ENCODE peak calls at places on chromosomes 7 and 10, in four cellular contexts. U, P, Y and R are unnamed samples.

GRCh38 chr10:70255329-70256299 is 22.4 kb upstream of the PPA1 start:
- DNase-seq in U (no peak), P (no peak), Y (no peak), R (no peak)

GRCh38 chr10:98173258-98173657 is 38.8 kb downstream of the R3HCC1L start:
- DNase-seq in U (no peak), P (no peak), Y (no peak), R (no peak)

GRCh38 chr7:64630496-64630895 is 35.4 kb upstream of the ZNF107 start:
- DNase-seq in U (no peak), P (no peak), Y (no peak), R (no peak)

GRCh38 chr7:2792856-2793487 is 51.1 kb downstream of the GNA12 start:
- DNase-seq in U (no peak), P (no peak), Y (no peak), R (no peak)

GRCh38 chr10:91381562-91381923 is 28.6 kb upstream of the HECTD2 start:
- DNase-seq in U (no peak), P (no peak), Y (no peak), R (no peak)

GRCh38 chr10:109504401-109504800 is 418.9 kb downstream of the XPNPEP1 start:
- DNase-seq in U (no peak), P (no peak), Y (no peak), R (no peak)

GRCh38 chr7:108181073-108181985 is 51.2 kb upstream of the LAMB4 start:
- DNase-seq in U (peak), P (no peak), Y (no peak), R (peak)

GRCh38 chr7:139180700-139181311 is 50.2 kb upstream of the UBN2 start:
- DNase-seq in U (no peak), P (no peak), Y (no peak), R (no peak)

GRCh38 chr7:155338632-155339320 is 41.1 kb downstream of the INSIG1 start:
- DNase-seq in U (no peak), P (no peak), Y (no peak), R (no peak)

GRCh38 chr7:29328811-29329210 is 134.2 kb downstream of the CHN2 start:
- DNase-seq in U (no peak), P (no peak), Y (no peak), R (no peak)

GRCh38 chr7:13641699-13642098 is 347.8 kb downstream of the ETV1 start:
- DNase-seq in U (peak), P (peak), Y (no peak), R (no peak)

GRCh38 chr10:124886195-124886594 is 55.7 kb upstream of the ZRANB1 start:
- DNase-seq in U (no peak), P (no peak), Y (no peak), R (no peak)

GRCh38 chr10:19987931-19988330 is 171.7 kb downstream of the PLXDC2 start:
- DNase-seq in U (no peak), P (no peak), Y (no peak), R (no peak)

GRCh38 chr7:45890902-45891461 is 2.7 kb downstream of the IGFBP1 start:
- DNase-seq in U (no peak), P (no peak), Y (no peak), R (no peak)

GRCh38 chr10:60573342-60573741 is 183.7 kb upstream of the ANK3 start:
- DNase-seq in U (no peak), P (peak), Y (no peak), R (no peak)

GRCh38 chr10:28320799-28321198 is 17.9 kb upstream of the MPP7 start:
- DNase-seq in U (no peak), P (no peak), Y (no peak), R (no peak)

GRCh38 chr10:79071535-79071923 is 2.8 kb downstream of the ZMIZ1 start:
- DNase-seq in U (no peak), P (no peak), Y (no peak), R (no peak)

GRCh38 chr7:28017372-28017771 is 163.2 kb downstream of the JAZF1 start:
- DNase-seq in U (no peak), P (no peak), Y (no peak), R (no peak)

GRCh38 chr7:2495402-2496309 is 19.5 kb upstream of the GRIFIN start:
- DNase-seq in U (no peak), P (no peak), Y (no peak), R (no peak)

GRCh38 chr10:4120454-4120853 is 335.4 kb upstream of the KLF6 start:
- DNase-seq in U (no peak), P (no peak), Y (no peak), R (no peak)

GRCh38 chr10:6146921-6147320 is 55.8 kb upstream of the PFKFB3 start:
- DNase-seq in U (no peak), P (no peak), Y (no peak), R (no peak)

GRCh38 chr10:6151087-6151977 is 51.4 kb upstream of the PFKFB3 start:
- DNase-seq in U (no peak), P (no peak), Y (peak), R (peak)

GRCh38 chr10:6148251-6148691 is 54.5 kb upstream of the PFKFB3 start:
- DNase-seq in U (no peak), P (peak), Y (no peak), R (no peak)

GRCh38 chr10:6145979-6146432 is 56.7 kb upstream of the PFKFB3 start:
- DNase-seq in U (no peak), P (no peak), Y (no peak), R (no peak)

GRCh38 chr10:6148908-6149307 is 53.8 kb upstream of the PFKFB3 start:
- DNase-seq in U (no peak), P (no peak), Y (no peak), R (no peak)
- H3K4me3 ChIP-seq in U (no peak), P (no peak), Y (no peak), R (no peak)

GRCh38 chr10:30055094-30055701 is 4.2 kb downstream of the JCAD start:
- DNase-seq in U (no peak), P (no peak), Y (no peak), R (peak)
- H3K4me3 ChIP-seq in U (no peak), P (no peak), Y (no peak), R (no peak)

GRCh38 chr7:150451097-150451793 is 815 bp downstream of the GIMAP8 start:
- DNase-seq in U (no peak), P (peak), Y (no peak), R (no peak)
- H3K4me3 ChIP-seq in U (no peak), P (peak), Y (peak), R (peak)

GRCh38 chr10:97037365-97038361 is 148.1 kb downstream of the SLIT1 start:
- DNase-seq in U (peak), P (peak), Y (peak), R (peak)
- H3K4me3 ChIP-seq in U (peak), P (peak), Y (peak), R (peak)

GRCh38 chr10:48636231-48636630 is 31.4 kb upstream of the ARHGAP22 start:
- DNase-seq in U (no peak), P (no peak), Y (no peak), R (no peak)

GRCh38 chr10:48636901-48637300 is 32.0 kb upstream of the ARHGAP22 start:
- DNase-seq in U (no peak), P (no peak), Y (no peak), R (no peak)

GRCh38 chr10:48633381-48634197 is 28.7 kb upstream of the ARHGAP22 start:
- DNase-seq in U (no peak), P (no peak), Y (no peak), R (no peak)

GRCh38 chr10:48634198-48634983 is 29.5 kb upstream of the ARHGAP22 start:
- DNase-seq in U (no peak), P (peak), Y (no peak), R (no peak)

GRCh38 chr10:48634984-48635557 is 30.2 kb upstream of the ARHGAP22 start:
- DNase-seq in U (no peak), P (no peak), Y (no peak), R (no peak)
- H3K4me3 ChIP-seq in U (no peak), P (no peak), Y (no peak), R (no peak)